ENCODE peak calls at places on chromosomes 16 and 17, in six cellular contexts. E is foreskin fibroblast, D is body of pancreas, I is lung, V is astrocyte of the cerebellum, R is GM12865. Y is an unnamed sample.

GRCh38 chr17:79413591-79413990 is 197.3 kb downstream of the RBFOX3 start:
- DNase-seq in D (peak), R (no peak), E (no peak), V (no peak), I (no peak), Y (no peak)

GRCh38 chr16:30570621-30571443 is 682 bp downstream of the ZNF688 start:
- DNase-seq in E (peak), I (no peak), V (no peak), R (no peak), D (no peak), Y (peak)

GRCh38 chr17:79834575-79835469 is 4.4 kb downstream of the CBX4 start:
- DNase-seq in D (no peak), E (no peak), I (no peak), R (no peak), V (no peak), Y (no peak)

GRCh38 chr17:76382305-76382802 is 2.1 kb upstream of the SPHK1 start:
- DNase-seq in R (no peak), E (peak), V (no peak), I (no peak), D (peak), Y (no peak)

GRCh38 chr17:62179525-62180161 is 114.6 kb upstream of the MED13 start:
- DNase-seq in V (no peak), E (peak), I (no peak), R (no peak), D (no peak), Y (peak)

GRCh38 chr16:65481956-65482355 is 360.1 kb upstream of the CDH11 start:
- DNase-seq in E (no peak), I (no peak), D (no peak), R (no peak), V (no peak), Y (no peak)

GRCh38 chr17:78706271-78706915 is 75.7 kb downstream of the CYTH1 start:
- DNase-seq in I (no peak), R (peak), V (no peak), D (no peak), E (no peak), Y (no peak)

GRCh38 chr16:71687853-71688252 is 36.6 kb downstream of the PHLPP2 start:
- DNase-seq in R (no peak), V (no peak), I (no peak), E (peak), D (no peak), Y (no peak)

GRCh38 chr17:39483506-39483905 is 22.2 kb downstream of the CDK12 start:
- DNase-seq in I (no peak), R (no peak), V (no peak), E (no peak), D (no peak), Y (no peak)

GRCh38 chr17:30920282-30920681 is 1.5 kb upstream of the ADAP2 start:
- DNase-seq in R (no peak), E (peak), D (no peak), V (no peak), I (no peak), Y (no peak)

GRCh38 chr16:88017006-88017405 is 65.8 kb downstream of the BANP start:
- DNase-seq in D (no peak), E (no peak), R (no peak), V (no peak), I (no peak), Y (no peak)

GRCh38 chr17:48052956-48053757 is 5.0 kb downstream of the NFE2L1 start:
- DNase-seq in R (no peak), I (no peak), V (no peak), D (peak), E (peak), Y (no peak)

GRCh38 chr17:9817086-9817485 is 4.8 kb downstream of the GSG1L2 start:
- DNase-seq in E (no peak), R (no peak), D (peak), I (peak), V (peak), Y (peak)

GRCh38 chr17:199195-199604 is 17.8 kb upstream of the DOC2B start:
- DNase-seq in R (no peak), V (no peak), I (no peak), E (peak), D (no peak), Y (no peak)

GRCh38 chr17:38605852-38606645 is at the start of gene SRCIN1:
- DNase-seq in V (no peak), R (peak), E (peak), D (peak), I (no peak), Y (peak)

GRCh38 chr17:49333806-49334205 is 28.2 kb downstream of the ZNF652 start:
- DNase-seq in V (no peak), R (no peak), D (no peak), I (no peak), E (peak), Y (no peak)

GRCh38 chr17:50790619-50791018 is 23.3 kb upstream of the ANKRD40CL start:
- DNase-seq in I (no peak), R (no peak), E (no peak), V (no peak), D (no peak), Y (no peak)

GRCh38 chr17:74686761-74687160 is 26.0 kb downstream of the CD300LF start:
- DNase-seq in E (no peak), R (no peak), D (peak), I (no peak), V (no peak), Y (no peak)

GRCh38 chr17:77959216-77959925 is 868 bp downstream of the TNRC6C start:
- DNase-seq in E (peak), I (no peak), V (no peak), D (peak), R (no peak), Y (peak)

GRCh38 chr17:58112970-58113631 is 29.9 kb downstream of the DYNLL2 start:
- DNase-seq in I (peak), E (peak), D (peak), R (peak), V (peak), Y (peak)

GRCh38 chr17:65813306-65813705 is 251.9 kb upstream of the AXIN2 start:
- DNase-seq in R (no peak), I (no peak), V (no peak), D (no peak), E (no peak), Y (no peak)

GRCh38 chr16:48232459-48233040 is 11.6 kb upstream of the LONP2 start:
- DNase-seq in I (no peak), V (no peak), D (no peak), E (peak), R (no peak), Y (no peak)

GRCh38 chr16:29663829-29664132 is 734 bp downstream of the SPN start:
- DNase-seq in V (no peak), E (no peak), R (no peak), I (no peak), D (no peak), Y (no peak)

GRCh38 chr17:56548661-56549060 is 44.8 kb upstream of the NOG start:
- DNase-seq in D (no peak), R (no peak), I (no peak), E (no peak), V (no peak), Y (no peak)

GRCh38 chr16:69814078-69814477 is 51.9 kb downstream of the WWP2 start:
- DNase-seq in I (no peak), R (no peak), D (no peak), V (no peak), E (no peak), Y (no peak)

GRCh38 chr17:9828296-9829059 is 2.8 kb downstream of the GLP2R start:
- DNase-seq in R (no peak), I (no peak), E (no peak), D (no peak), V (no peak), Y (no peak)

GRCh38 chr16:370443-370842 is at the start of gene MRPL28:
- DNase-seq in D (peak), E (peak), V (peak), R (peak), I (peak), Y (peak)

GRCh38 chr16:369866-370436 is 387 bp downstream of the MRPL28 start:
- DNase-seq in R (no peak), I (no peak), D (no peak), V (no peak), E (peak), Y (no peak)

GRCh38 chr16:371729-372521 is 1.6 kb upstream of the MRPL28 start:
- DNase-seq in E (no peak), D (peak), V (no peak), I (no peak), R (no peak), Y (no peak)

GRCh38 chr16:372584-372983 is 2.2 kb upstream of the MRPL28 start:
- DNase-seq in D (no peak), I (no peak), V (no peak), E (no peak), R (no peak), Y (no peak)

DNA sequence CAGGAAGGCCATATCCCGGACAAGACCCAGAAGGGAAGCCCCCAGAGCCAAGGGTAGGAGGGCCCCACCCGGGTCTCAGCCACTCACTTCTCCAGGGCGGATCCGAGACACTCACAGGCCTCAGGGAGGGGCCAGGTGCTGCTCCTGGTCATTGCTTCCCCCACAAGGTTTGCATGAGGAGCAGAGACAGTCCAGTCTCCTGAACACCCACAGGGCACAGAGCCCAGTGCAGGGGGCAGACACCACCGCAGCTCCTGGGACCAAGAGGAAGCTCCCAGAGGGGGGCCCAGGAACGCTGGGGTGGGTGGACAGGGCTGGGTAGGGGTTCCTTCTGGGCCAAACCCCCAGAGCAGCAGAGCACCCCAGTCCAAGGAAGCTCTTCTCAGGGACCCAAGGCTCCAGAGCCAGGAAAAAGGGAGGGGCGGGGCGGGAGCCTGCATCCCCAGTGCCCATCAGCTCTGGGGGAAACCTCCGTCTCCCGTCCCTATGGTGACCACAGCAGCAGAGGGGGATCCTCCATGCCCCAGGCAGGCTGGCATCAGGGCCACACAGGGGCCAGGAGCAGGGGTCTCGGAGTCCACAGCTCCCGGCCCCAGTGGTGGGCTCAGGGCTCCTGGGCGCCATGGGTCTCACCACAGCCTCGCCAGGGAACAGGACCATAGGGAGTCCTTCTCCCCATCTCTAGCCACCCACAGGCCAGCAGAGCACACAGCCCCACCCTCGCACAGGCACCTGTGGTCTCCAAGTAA is 816 bp upstream of the MRPL28 start:
- DNase-seq in E (no peak), I (no peak), D (no peak), V (no peak), R (no peak), Y (no peak)
- H3K4me3 ChIP-seq in E (peak), I (no peak), D (no peak), V (no peak), R (peak), Y (no peak)

GRCh38 chr17:36939944-36940312 is 2.7 kb downstream of the LHX1 start:
- DNase-seq in V (no peak), I (no peak), D (no peak), E (no peak), R (no peak), Y (no peak)

GRCh38 chr17:36939059-36939943 is 2.0 kb downstream of the LHX1 start:
- DNase-seq in E (no peak), I (no peak), D (no peak), V (no peak), R (no peak), Y (no peak)

GRCh38 chr17:36941265-36942021 is 4.2 kb downstream of the LHX1 start:
- DNase-seq in I (no peak), R (no peak), E (no peak), D (no peak), V (no peak), Y (no peak)

GRCh38 chr17:36942031-36942599 is 4.8 kb downstream of the LHX1 start:
- DNase-seq in I (no peak), E (no peak), D (no peak), R (no peak), V (no peak), Y (no peak)

DNA sequence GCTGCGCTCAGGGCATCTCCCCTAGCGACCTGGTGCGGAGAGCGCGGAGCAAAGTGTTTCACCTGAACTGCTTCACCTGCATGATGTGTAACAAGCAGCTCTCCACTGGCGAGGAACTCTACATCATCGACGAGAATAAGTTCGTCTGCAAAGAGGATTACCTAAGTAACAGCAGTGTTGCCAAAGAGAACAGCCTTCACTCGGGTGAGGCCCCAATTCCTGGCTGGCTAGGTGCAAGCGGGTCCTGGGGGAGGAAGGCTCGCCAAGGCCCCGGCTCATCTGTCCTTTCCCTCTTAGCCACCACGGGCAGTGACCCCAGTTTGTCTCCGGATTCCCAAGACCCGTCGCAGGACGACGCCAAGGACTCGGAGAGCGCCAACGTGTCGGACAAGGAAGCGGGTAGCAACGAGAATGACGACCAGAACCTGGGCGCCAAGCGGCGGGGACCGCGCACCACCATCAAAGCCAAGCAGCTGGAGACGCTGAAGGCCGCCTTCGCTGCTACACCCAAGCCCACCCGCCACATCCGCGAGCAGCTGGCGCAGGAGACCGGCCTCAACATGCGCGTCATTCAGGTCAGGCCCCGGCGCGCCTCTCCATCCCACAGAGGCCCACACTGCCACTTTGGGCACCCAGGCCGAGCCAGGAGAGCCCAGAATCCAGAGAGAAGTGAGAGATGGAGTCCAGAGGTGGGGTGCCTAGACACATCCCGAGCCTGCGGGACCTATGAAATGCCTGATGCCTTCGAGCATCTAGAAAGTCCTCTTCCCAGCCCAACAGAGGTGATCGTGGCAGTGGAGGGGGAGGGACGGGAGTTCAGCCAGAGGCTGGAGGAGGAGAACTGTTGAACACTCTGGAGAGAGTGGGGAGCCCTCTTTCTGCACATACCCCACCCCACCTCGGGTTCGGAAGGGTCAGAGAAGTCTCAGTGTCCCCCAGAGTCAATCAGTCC is 3.3 kb downstream of the LHX1 start:
- DNase-seq in R (no peak), E (no peak), I (no peak), V (no peak), D (no peak), Y (no peak)
- H3K4me3 ChIP-seq in R (no peak), E (no peak), I (no peak), V (no peak), D (no peak), Y (no peak)

DNA sequence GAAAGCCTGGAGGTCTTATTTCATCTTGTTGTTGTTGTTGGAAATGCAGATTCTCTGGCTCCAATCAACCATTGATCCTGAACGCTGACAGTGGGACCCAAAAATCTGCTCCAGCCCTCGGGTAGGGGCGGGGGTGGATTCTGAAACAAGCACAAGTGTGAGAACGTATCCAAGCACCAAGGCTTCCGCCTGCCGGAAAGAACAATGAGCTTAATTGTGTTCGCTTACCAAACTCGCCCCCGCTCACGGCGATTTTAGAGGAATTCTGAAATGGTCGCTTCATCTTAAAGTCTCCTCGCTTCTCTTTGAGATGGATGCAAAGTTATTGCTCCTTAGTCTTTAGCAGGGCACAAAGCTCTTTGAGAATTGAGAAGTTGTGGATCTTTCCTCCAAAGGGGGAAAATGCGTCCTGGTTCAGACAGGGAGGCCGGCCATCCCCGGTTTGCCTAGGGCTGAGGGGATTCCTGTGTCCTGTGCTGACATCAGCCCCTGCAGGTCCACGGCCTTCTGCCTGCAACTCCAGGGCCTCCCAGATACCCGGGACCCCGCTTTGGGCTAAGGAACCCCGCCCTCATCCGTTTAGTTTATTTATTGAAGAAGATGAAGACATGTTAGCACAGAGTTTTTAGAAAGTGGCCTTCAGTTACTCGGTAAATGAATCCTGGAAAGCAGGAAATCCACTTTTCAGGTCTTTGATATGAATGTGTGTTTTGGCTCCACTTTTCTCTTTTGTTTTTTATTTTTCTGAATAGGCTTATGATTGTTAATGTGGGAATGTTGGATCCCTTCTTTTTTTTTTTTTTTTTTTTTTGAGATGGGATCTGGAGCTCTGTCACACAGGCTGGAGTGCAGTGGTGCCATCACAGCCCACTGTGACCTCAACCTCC is 65.5 kb downstream of the CRISPLD2 start:
- DNase-seq in R (no peak), D (no peak), I (no peak), E (no peak), V (no peak), Y (no peak)
- H3K4me3 ChIP-seq in R (no peak), D (no peak), I (no peak), E (no peak), V (no peak), Y (no peak)

DNA sequence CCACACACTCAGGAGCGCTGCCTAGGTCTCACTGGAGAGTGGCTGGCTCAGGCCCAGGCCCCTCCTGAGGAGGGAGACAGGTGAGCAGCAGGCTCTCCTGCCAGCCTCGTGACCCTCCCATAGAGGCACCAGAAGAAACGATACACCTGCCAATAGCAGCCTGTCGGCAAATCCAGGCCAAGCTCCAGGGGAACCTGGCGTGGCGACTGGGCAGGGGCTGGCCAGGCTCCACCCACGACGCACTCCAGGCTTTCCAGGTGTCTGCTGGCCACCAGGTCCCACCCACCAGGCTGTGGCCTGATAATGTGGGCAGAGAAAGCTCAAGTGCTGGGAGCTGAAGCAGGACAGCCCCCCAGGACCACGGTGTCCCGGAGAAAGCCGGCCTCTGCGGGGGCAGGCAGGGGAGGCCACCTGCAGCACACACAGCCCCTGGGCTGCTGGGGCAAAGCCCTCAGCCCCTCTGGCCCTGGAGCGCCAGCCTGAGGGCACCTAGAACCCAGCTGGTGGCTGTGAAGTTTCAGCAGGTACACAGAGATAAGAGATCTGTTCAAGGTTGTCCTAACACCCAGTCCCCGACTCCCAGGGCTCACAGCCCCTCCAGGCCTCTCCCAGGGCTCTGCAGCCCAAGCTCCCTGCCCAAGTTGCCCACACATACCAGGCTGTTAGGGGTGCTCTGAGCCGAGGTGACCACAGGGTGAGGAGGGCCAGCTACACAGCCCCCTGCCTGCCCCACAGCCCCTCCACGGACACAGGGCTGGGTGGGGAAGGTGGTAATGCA is 2.4 kb downstream of the PGAP6 start:
- DNase-seq in E (no peak), R (no peak), I (peak), V (no peak), D (peak), Y (peak)
- H3K4me3 ChIP-seq in E (no peak), R (no peak), I (no peak), V (no peak), D (peak), Y (no peak)

GRCh38 chr16:3035972-3036725 is 595 bp downstream of the BICDL2 start:
- DNase-seq in R (no peak), E (no peak), I (no peak), D (peak), V (no peak), Y (peak)
- H3K4me3 ChIP-seq in R (no peak), E (no peak), I (peak), D (peak), V (no peak), Y (peak)

GRCh38 chr16:974001-974601 is 3.3 kb upstream of the LMF1 start:
- DNase-seq in V (no peak), D (no peak), R (no peak), E (no peak), I (no peak), Y (no peak)
- H3K4me3 ChIP-seq in V (no peak), D (no peak), R (no peak), E (no peak), I (no peak), Y (no peak)

DNA sequence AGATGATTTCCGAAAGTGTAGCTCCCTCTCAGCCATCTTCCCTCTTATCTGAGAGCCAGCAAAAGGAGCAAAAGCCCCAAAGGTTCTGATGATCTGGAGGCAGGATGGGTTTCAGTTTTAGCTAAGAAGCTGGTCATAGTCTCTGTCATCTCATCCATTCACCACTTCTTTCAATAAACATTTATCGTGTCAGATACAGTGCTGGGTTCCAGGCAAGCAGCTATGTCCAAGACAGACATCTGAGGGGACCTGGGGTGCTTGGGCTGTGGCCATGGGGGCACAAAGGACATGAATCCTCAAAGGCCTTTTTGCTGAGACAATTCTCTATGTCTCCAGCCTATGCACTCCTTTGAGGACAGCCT is 1.0 kb upstream of the ETV4 start:
- DNase-seq in R (no peak), E (no peak), V (no peak), D (no peak), I (no peak), Y (no peak)
- H3K4me3 ChIP-seq in R (no peak), E (no peak), V (no peak), D (no peak), I (no peak), Y (no peak)